ENCODE peak calls at places on chromosomes 7 and 10, in seven cellular contexts. A is IMR-90, I is mesenchymal stem cell, E is H9, K is neuronal stem cell, J is mesendoderm, Q is H1. S is an unnamed sample.

GRCh38 chr10:71748671-71749191 is 24.6 kb downstream of the VSIR start:
- DNase-seq in A (no peak), I (no peak), E (peak), K (no peak), J (no peak), Q (no peak), S (no peak)

GRCh38 chr7:34330308-34330707 is 327.7 kb upstream of the NPSR1 start:
- DNase-seq in A (no peak), I (no peak), E (no peak), K (no peak), J (no peak), Q (no peak), S (no peak)

GRCh38 chr7:44964831-44965440 is 13.9 kb downstream of the MYO1G start:
- DNase-seq in A (no peak), I (no peak), E (no peak), K (no peak), J (no peak), Q (no peak), S (no peak)

GRCh38 chr7:914521-915194 is 38.3 kb downstream of the GET4 start:
- DNase-seq in A (no peak), I (no peak), E (no peak), K (no peak), J (no peak), Q (no peak), S (no peak)

GRCh38 chr10:48932831-48933670 is 6.6 kb downstream of the LRRC18 start:
- DNase-seq in A (no peak), I (no peak), E (peak), K (no peak), J (no peak), Q (no peak), S (no peak)

GRCh38 chr10:72353963-72354355 is 760 bp downstream of the DNAJB12 start:
- DNase-seq in A (peak), I (peak), E (no peak), K (no peak), J (no peak), Q (no peak), S (peak)

GRCh38 chr10:101062231-101063161 is 707 bp downstream of the KAZALD1 start:
- DNase-seq in A (peak), I (peak), E (peak), K (peak), J (peak), Q (no peak), S (peak)

GRCh38 chr7:139570626-139571025 is 47.1 kb downstream of the CLEC2L start:
- DNase-seq in A (no peak), I (no peak), E (no peak), K (no peak), J (no peak), Q (no peak), S (no peak)

GRCh38 chr7:133819695-133820094 is 307.4 kb upstream of the LRGUK start:
- DNase-seq in A (no peak), I (no peak), E (no peak), K (no peak), J (no peak), Q (no peak), S (no peak)

GRCh38 chr10:36448760-36449681 is 676.4 kb upstream of the ANKRD30A start:
- DNase-seq in A (peak), I (peak), E (peak), K (peak), J (peak), Q (peak), S (peak)

GRCh38 chr10:22791655-22792054 is 77.3 kb upstream of the PIP4K2A start:
- DNase-seq in A (no peak), I (no peak), E (no peak), K (no peak), J (no peak), Q (no peak), S (no peak)

GRCh38 chr10:11282156-11282555 is 264.5 kb downstream of the CELF2 start:
- DNase-seq in A (no peak), I (no peak), E (no peak), K (no peak), J (no peak), Q (no peak), S (no peak)
- H3K4ac ChIP-seq in A (no peak), I (no peak), E (no peak), K (no peak), J (no peak), Q (no peak), S (no peak)

GRCh38 chr10:3778708-3779108 is 6.3 kb downstream of the KLF6 start:
- DNase-seq in A (peak), I (no peak), E (no peak), K (no peak), J (no peak), Q (no peak), S (no peak)
- H3K4ac ChIP-seq in A (no peak), I (no peak), E (no peak), K (no peak), J (no peak), Q (no peak), S (no peak)

DNA sequence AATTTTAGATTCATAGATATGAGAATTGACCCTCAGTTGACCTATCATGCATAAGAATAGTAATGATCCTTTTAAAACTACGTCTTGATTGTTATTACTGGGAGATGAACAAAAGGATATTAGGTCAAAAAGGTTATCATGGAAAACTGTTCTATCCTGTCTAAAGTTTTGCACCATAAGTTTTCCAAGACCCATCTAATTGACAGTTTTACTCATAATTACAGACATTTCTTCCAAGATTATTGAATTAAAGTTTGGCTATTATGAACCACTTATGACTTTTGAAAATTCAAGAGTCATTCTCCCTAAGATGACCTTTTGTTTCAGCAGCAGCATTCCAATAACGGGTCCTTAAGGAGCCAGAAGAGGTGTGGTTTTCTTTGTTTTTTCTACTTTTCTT is 144.3 kb downstream of the WNT2 start:
- DNase-seq in A (no peak), I (no peak), E (no peak), K (no peak), J (no peak), Q (no peak), S (no peak)
- H3K4ac ChIP-seq in A (no peak), I (no peak), E (no peak), K (no peak), J (no peak), Q (no peak), S (no peak)

DNA sequence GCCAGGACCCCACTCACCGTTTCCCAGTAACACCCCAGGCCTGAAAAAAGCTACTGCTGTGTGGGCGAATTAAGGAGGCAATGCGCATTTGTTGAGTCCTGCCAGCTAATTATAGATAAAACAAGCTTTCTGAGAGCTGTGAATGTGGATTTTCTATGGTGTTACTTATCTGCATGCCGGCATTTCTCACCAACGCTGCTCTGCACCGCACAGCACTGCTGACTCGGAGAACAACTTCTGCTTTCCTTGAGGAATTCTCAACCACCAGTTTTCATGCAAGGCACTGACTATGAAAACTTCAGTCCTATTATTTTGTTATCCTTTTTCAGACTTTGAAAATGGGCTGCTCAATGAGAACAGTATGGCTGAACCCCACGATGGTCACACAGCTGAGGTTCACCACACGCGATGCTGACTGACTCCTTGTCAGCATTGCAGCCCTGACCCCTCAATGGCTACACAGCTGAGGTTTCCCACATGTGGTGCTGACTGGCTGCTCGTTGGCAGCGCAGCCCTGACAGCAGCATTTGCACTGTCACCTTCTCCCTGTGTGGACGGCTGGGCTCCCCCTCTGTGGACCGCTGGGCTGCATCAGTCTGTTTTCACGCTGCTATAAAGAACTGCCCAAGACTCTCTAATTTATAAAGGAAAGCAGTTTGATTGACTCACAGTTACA is 190.6 kb downstream of the DIP2C start:
- DNase-seq in A (no peak), I (no peak), E (no peak), K (no peak), J (peak), Q (no peak), S (no peak)
- H3K4ac ChIP-seq in A (no peak), I (no peak), E (no peak), K (no peak), J (no peak), Q (no peak), S (no peak)

DNA sequence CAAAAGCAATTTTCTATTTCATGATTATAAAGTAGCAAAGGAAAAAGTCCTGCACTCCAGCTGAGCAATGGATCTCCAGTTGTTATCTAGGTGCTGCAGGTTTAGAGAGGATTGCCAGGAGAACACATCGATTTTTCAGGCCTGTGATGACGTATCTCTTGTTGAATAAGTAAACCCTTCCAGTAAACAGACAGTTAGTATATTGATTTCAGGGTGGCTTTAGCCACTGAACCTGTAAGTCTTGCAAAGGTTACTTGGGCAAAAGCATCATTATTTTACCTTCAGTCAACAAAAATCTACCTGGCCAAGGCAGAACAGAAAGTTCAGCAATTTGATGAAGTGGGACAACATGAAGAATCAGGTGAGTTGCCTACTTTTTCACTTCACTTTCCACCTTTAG is 12.3 kb downstream of the EGFR start:
- DNase-seq in A (no peak), I (no peak), E (no peak), K (no peak), J (no peak), Q (no peak), S (no peak)
- H3K4ac ChIP-seq in A (peak), I (no peak), E (no peak), K (no peak), J (no peak), Q (no peak), S (no peak)